ENCODE peak calls at places on chromosomes 3 and 15, in ten cellular contexts. O is kidney; S is fibroblast of lung; Y is tibial artery; X is GM23248; N is effector memory CD4-positive, alpha-beta T cell; K is sigmoid colon; U is lung; I is CD8-positive, alpha-beta memory T cell; R is breast epithelium. Z is an unnamed sample. For H3K4me1, the result is how much of the 10 kb centered on the place peaks cover.

GRCh38 chr15:98733098-98733497 is 84.8 kb downstream of the IGF1R start:
- DNase-seq in S (no peak), R (no peak), I (no peak), K (no peak), N (no peak), Y (no peak), U (no peak), O (no peak), X (no peak), Z (no peak)

GRCh38 chr3:3110299-3110630 is at the start of gene IL5RA:
- DNase-seq in N (peak), R (no peak), S (no peak), I (peak), O (no peak), X (no peak), U (no peak), Y (no peak), K (no peak), Z (no peak)

GRCh38 chr15:68525815-68526214 is 53.0 kb upstream of the CORO2B start:
- DNase-seq in R (no peak), U (no peak), I (no peak), Y (no peak), N (no peak), O (no peak), S (peak), K (no peak), X (no peak), Z (no peak)

GRCh38 chr3:196284396-196284795 is 3.1 kb downstream of the PCYT1A start:
- DNase-seq in Y (no peak), R (no peak), U (no peak), S (peak), K (no peak), O (no peak), I (no peak), X (peak), N (no peak), Z (no peak)

GRCh38 chr3:123880998-123881561 is 3.1 kb downstream of the MYLK start:
- DNase-seq in K (no peak), X (peak), N (no peak), I (no peak), Y (no peak), O (peak), U (no peak), R (no peak), S (peak), Z (no peak)

GRCh38 chr15:39828374-39828931 is 45.8 kb upstream of the FSIP1 start:
- DNase-seq in X (peak), O (no peak), Y (no peak), K (no peak), S (peak), N (no peak), I (no peak), R (no peak), U (no peak), Z (no peak)

GRCh38 chr15:41577863-41578735 is 19.1 kb downstream of the TYRO3 start:
- DNase-seq in Y (no peak), X (no peak), U (no peak), R (no peak), K (no peak), S (no peak), O (no peak), N (no peak), I (no peak), Z (no peak)

GRCh38 chr15:62958528-62958927 is 84.0 kb upstream of the TPM1 start:
- DNase-seq in Y (no peak), U (no peak), S (no peak), N (no peak), R (peak), X (peak), I (no peak), O (no peak), K (peak), Z (no peak)

GRCh38 chr3:142844339-142844977 is 44.4 kb downstream of the PCOLCE2 start:
- DNase-seq in X (peak), S (peak), U (no peak), R (no peak), K (no peak), Y (no peak), O (no peak), N (no peak), I (no peak), Z (no peak)

GRCh38 chr15:40737048-40737447 is 18.0 kb downstream of the RMDN3 start:
- DNase-seq in S (no peak), Y (no peak), K (peak), N (no peak), O (no peak), I (no peak), U (no peak), R (no peak), X (no peak), Z (no peak)

GRCh38 chr3:185308126-185308754 is 54.4 kb upstream of the EHHADH start:
- DNase-seq in O (no peak), U (peak), N (peak), K (no peak), R (no peak), X (peak), S (peak), Y (peak), I (no peak), Z (no peak)

GRCh38 chr3:42013652-42014442 is 51.9 kb upstream of the ULK4 start:
- DNase-seq in X (peak), U (peak), I (peak), S (no peak), Y (peak), O (peak), N (peak), R (no peak), K (peak), Z (no peak)

GRCh38 chr3:185788292-185788691 is 36.5 kb downstream of the IGF2BP2 start:
- DNase-seq in R (no peak), I (no peak), S (no peak), N (no peak), Y (no peak), O (no peak), K (no peak), U (no peak), X (no peak), Z (no peak)

GRCh38 chr3:186492594-186492993 is 51.6 kb downstream of the CRYGS start:
- DNase-seq in O (no peak), I (no peak), X (peak), N (no peak), S (peak), Y (no peak), R (no peak), K (no peak), U (no peak), Z (no peak)

GRCh38 chr3:132872711-132873110 is 150.5 kb upstream of the NPHP3 start:
- DNase-seq in N (no peak), K (no peak), S (no peak), O (no peak), U (no peak), Y (no peak), I (no peak), X (no peak), R (no peak), Z (no peak)

GRCh38 chr3:66484106-66484857 is 16.5 kb downstream of the LRIG1 start:
- DNase-seq in K (no peak), Y (no peak), U (no peak), X (no peak), O (no peak), I (no peak), R (no peak), N (no peak), S (no peak), Z (no peak)

GRCh38 chr3:54954019-54954418 is 26.2 kb upstream of the LRTM1 start:
- DNase-seq in R (no peak), Y (no peak), S (peak), K (no peak), X (peak), U (no peak), I (no peak), N (no peak), O (no peak), Z (no peak)

DNA sequence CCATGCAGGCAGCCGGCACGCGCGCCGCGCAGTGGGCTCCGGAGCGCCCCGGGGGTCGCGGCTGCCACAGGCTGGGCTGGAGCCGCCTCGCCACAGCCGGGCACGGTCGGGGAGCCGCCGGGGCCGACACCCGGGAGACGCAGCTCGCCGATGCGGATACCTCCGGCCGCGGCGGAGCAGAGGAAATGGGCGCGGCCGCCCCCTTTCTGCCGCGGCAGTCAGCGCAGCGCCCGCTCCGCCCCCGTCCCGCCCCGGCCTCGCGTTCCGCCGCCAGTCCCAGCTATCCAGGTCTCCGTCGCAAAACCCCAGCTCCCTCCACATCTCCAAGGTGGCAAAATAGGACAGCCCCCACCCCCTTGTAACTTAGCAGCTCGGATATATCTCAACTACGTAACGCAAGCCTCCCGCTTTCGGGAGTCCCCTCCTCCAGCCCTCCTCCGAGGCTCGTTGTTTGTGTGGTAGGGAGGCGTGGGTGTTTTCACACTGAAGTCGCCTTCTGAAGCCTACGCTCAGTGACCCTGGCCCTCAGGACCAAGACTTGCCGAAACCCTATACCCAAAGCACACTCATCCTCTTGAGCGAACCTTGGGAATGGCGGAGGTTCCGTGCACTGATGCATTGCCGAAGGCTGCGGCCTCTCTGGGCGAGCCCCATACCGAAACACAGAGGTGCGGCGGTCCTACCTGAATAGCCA is at the start of gene SH3BP5:
- DNase-seq in I (peak), O (peak), X (peak), Y (peak), S (peak), R (peak), K (peak), U (peak), N (peak), Z (no peak)
- H3K4me1 ChIP-seq in I (half or more), O (under half), X (under half), Y (under half), S (under half), R (under half), K (under half), U (under half), N (under half), Z (half or more)

GRCh38 chr15:90231028-90232017 is 2.4 kb downstream of the CIB1 start:
- DNase-seq in N (peak), R (no peak), S (no peak), I (peak), O (peak), K (peak), U (peak), X (no peak), Y (peak), Z (peak)

GRCh38 chr15:90232196-90232595 is 1.5 kb downstream of the CIB1 start:
- DNase-seq in I (no peak), Y (no peak), R (no peak), S (no peak), X (peak), N (no peak), U (no peak), O (no peak), K (no peak), Z (no peak)

GRCh38 chr15:90230071-90230494 is 3.7 kb downstream of the CIB1 start:
- DNase-seq in U (no peak), R (no peak), O (no peak), K (no peak), S (no peak), I (no peak), N (no peak), Y (no peak), X (no peak), Z (no peak)

GRCh38 chr15:90228960-90229359 is 4.8 kb downstream of the CIB1 start:
- DNase-seq in O (no peak), U (no peak), S (no peak), K (no peak), I (no peak), Y (no peak), R (no peak), X (no peak), N (no peak), Z (no peak)

DNA sequence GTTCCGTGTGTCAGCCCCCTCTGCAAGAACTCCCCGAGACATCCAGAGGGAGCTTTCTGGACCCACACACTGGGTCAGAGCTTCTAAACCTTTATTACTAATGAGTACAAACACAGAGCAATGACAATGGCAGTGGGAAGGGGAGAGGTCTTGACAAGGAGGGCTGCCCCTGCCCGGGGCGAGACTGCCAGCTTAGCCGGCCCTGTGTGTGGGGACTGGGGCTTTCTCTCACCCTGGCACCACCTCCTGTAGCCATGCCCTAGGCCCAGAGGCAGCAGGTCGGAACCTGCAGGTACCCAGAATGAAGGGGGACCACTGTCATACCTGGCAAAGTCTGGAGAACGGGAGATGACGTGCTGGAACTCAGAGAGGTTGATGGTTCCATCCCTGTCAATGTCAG is 3.1 kb downstream of the CIB1 start:
- DNase-seq in U (no peak), R (no peak), S (no peak), N (no peak), X (no peak), K (no peak), O (no peak), Y (no peak), I (no peak), Z (no peak)
- H3K27ac ChIP-seq in U (peak), R (peak), S (no peak), N (peak), X (no peak), K (peak), O (peak), Y (no peak), I (peak), Z (peak)

DNA sequence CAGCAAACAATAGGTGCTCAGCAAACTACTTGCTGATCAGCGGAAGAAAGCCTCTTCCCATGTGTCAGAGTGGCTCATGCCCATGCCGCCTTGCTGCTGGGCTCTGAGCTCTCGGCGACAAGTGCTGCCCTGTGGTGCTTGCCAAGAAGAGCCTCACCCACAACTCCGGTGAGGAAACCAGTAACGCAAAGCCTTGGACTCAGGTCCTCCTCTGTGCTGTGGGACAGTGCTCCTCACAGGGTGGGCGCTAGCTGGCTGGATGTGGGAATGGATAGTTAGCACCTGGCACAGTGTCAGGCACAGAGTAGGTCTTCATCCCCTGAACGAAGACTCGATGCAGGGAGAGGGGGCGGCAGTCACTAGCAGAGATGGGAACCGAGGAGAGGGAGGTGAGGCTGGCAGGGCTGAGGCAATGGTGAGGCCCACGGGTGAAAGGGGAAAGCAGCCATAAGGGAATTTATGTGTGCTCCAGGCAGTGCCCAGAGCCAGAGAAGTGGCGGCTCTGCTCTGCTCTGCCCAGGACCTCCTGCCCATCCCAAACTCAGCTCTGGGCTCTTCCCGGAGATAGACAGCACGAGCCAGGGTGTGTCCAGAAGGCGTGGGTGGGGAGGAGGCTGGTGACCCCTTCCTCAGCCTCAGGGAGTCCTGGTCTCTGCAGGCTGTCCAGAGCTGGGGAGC is 55.7 kb downstream of the IQSEC1 start:
- DNase-seq in X (no peak), O (no peak), R (peak), S (no peak), U (no peak), N (no peak), K (peak), Y (no peak), I (peak), Z (no peak)
- H3K4me1 ChIP-seq in X (under half), O (under half), R (under half), S (under half), U (under half), N (under half), K (under half), Y (under half), I (under half), Z (half or more)

DNA sequence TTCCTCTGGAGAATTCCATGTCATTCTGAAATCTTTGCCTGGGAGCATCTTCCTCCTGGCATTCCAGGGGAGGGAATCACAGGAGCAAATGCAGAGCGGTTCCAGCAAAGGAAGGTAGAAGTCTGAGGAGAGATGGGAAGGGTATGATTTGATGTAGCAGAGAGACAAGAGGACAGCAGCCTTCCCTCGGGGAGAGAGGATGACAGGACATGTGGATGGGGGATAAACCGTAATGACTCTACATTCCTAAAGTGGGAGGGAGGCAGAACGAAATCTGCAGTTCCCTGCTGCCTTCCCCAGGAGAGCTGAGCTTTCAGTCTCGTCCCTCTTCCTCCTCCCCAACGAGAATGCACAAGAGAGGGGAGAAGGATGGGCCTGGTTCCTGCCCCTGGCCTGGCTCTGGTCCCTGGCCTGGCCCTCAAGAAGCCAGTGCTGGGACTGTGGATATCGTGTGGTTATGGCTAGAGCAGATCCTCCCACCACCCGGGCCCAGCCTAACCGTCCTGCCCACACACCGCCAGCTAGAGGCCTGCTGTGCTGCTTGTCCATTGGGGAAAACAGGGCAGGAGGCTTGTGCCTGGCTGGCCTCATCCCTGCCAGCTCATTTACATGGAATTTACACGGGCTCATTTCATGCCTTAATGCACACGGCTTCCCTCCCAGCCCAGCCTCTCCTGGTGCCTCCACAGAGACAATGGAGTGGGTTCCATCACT is 26.6 kb downstream of the SEMA7A start:
- DNase-seq in Y (no peak), X (peak), U (no peak), N (no peak), O (no peak), K (no peak), S (peak), R (no peak), I (no peak), Z (no peak)
- H3K27ac ChIP-seq in Y (no peak), X (peak), U (no peak), N (no peak), O (no peak), K (no peak), S (peak), R (peak), I (no peak), Z (no peak)

GRCh38 chr3:119596392-119596791 is 1.3 kb upstream of the PLA1A start:
- DNase-seq in N (no peak), I (no peak), Y (no peak), R (no peak), O (no peak), K (no peak), U (no peak), S (no peak), X (no peak), Z (no peak)
- H3K4me1 ChIP-seq in N (under half), I (under half), Y (under half), R (under half), O (under half), K (under half), U (under half), S (under half), X (under half), Z (under half)

DNA sequence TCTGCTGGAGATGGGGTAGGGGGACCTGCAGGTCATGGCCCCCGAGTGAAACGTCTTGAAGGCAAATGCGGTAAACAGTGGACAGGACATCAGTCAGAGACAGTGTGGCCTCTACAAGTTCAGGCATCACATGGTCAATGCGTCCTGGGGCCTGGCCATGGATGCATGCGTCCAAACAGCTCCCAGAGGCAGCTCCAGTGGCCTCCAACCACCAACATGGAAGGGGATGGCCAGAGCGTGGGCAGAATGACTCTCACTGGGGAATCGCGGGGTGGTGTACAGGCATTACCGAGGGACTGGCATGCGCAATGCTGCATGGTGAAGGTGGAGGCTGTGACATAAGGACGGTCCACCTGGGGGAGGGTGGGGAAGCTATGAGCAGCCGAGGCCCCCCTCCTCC is 35.6 kb upstream of the IQSEC1 start:
- DNase-seq in U (no peak), O (peak), X (no peak), I (peak), K (peak), R (no peak), S (no peak), Y (no peak), N (no peak), Z (no peak)
- H3K27ac ChIP-seq in U (no peak), O (no peak), X (no peak), I (no peak), K (no peak), R (no peak), S (no peak), Y (no peak), N (no peak), Z (no peak)

GRCh38 chr3:126200534-126200933 is 20.1 kb upstream of the ALDH1L1 start:
- DNase-seq in R (no peak), X (no peak), K (no peak), N (no peak), O (no peak), Y (no peak), U (no peak), S (no peak), I (no peak), Z (no peak)

GRCh38 chr3:126205717-126206655 is 25.6 kb upstream of the ALDH1L1 start:
- DNase-seq in U (no peak), Y (peak), K (no peak), O (no peak), S (no peak), N (no peak), X (no peak), I (no peak), R (no peak), Z (no peak)

GRCh38 chr3:126201168-126201567 is 20.8 kb upstream of the ALDH1L1 start:
- DNase-seq in U (no peak), S (no peak), K (no peak), I (no peak), R (no peak), X (no peak), Y (no peak), O (no peak), N (no peak), Z (no peak)

GRCh38 chr3:126199256-126199655 is 18.9 kb upstream of the ALDH1L1 start:
- DNase-seq in N (no peak), Y (no peak), R (no peak), O (no peak), K (no peak), X (no peak), U (no peak), I (no peak), S (no peak), Z (no peak)

GRCh38 chr3:126202281-126203079 is 22.1 kb upstream of the ALDH1L1 start:
- DNase-seq in X (no peak), O (no peak), Y (no peak), I (no peak), K (no peak), N (no peak), U (no peak), S (no peak), R (no peak), Z (no peak)
- H3K4me1 ChIP-seq in X (under half), O (under half), Y (under half), I (under half), K (under half), N (under half), U (under half), S (under half), R (under half), Z (under half)

GRCh38 chr3:127629462-127630403 is 748 bp downstream of the PODXL2 start:
- DNase-seq in X (peak), K (no peak), R (no peak), U (no peak), Y (no peak), S (no peak), O (no peak), N (no peak), I (peak), Z (no peak)
- H3K27ac ChIP-seq in X (no peak), K (no peak), R (no peak), U (no peak), Y (no peak), S (no peak), O (no peak), N (no peak), I (no peak), Z (no peak)

Z was measured in esophagus squamous epithelium.